ENCODE peak calls at places on chromosome 7, in four cellular contexts. W is anterior cingulate cortex; N is amniotic epithelial cell; G is activated T-cell treated with anti-CD3 and anti-CD28 coated beads, Interleukin-2, amount 50 U/mL, for 24 hours. A is an unnamed sample.

GRCh38 chr7:50197547-50197946 is 104.5 kb upstream of the ZPBP start:
- DNase-seq in N (no peak), W (no peak), G (peak; percentile 80), A (no peak)

GRCh38 chr7:157788573-157788972 is 451.8 kb downstream of the DNAJB6 start:
- DNase-seq in N (no peak), G (no peak), W (no peak), A (no peak)

GRCh38 chr7:155743197-155743596 is 69.1 kb downstream of the SHH start:
- DNase-seq in G (no peak), N (no peak), W (no peak), A (no peak)

GRCh38 chr7:92740713-92741126 is 95.7 kb downstream of the CDK6 start:
- DNase-seq in G (no peak), N (peak; percentile 93), W (no peak), A (no peak)

GRCh38 chr7:100951888-100952560 is 2.7 kb downstream of the MUC3A start:
- DNase-seq in N (no peak), W (no peak), G (no peak), A (no peak)

GRCh38 chr7:37035631-37036030 is 311.3 kb upstream of the AOAH start:
- DNase-seq in W (no peak), G (no peak), N (peak; percentile 6), A (no peak)

GRCh38 chr7:135801877-135802276 is 53.3 kb upstream of the FAM180A start:
- DNase-seq in G (no peak), N (no peak), W (no peak), A (no peak)

GRCh38 chr7:82534687-82535086 is 91.1 kb upstream of the CACNA2D1 start:
- DNase-seq in W (no peak), G (no peak), N (peak; percentile 74), A (no peak)

GRCh38 chr7:75920431-75921161 is 5.6 kb downstream of the POR start:
- DNase-seq in G (peak; percentile 50), N (peak; percentile 92), W (no peak), A (no peak)

GRCh38 chr7:127546313-127546712 is 39.1 kb downstream of the GCC1 start:
- DNase-seq in G (no peak), N (no peak), W (no peak), A (no peak)

GRCh38 chr7:1197997-1198632 is 34.6 kb upstream of the UNCX start:
- DNase-seq in N (peak; percentile 79), W (no peak), G (no peak), A (no peak)

GRCh38 chr7:36563706-36564325 is 160.5 kb downstream of the AOAH start:
- DNase-seq in N (peak; percentile 47), W (no peak), G (no peak), A (no peak)

GRCh38 chr7:65239707-65240352 is 133.8 kb upstream of the ZNF92 start:
- DNase-seq in N (no peak), G (peak; percentile 38), W (no peak), A (no peak)

GRCh38 chr7:99407849-99408346 is 499 bp downstream of the PDAP1 start:
- DNase-seq in W (no peak), G (no peak), N (peak; percentile 78), A (no peak)

A was measured in nucleus accumbens.